ENCODE peak calls at places on chromosomes 12 and 14, in nine cellular contexts. U, F, P, I, G, V, Z, Q and S are unnamed samples.

GRCh38 chr14:76186318-76187027 is 34.8 kb downstream of the GPATCH2L start:
- DNase-seq in U (no peak), F (no peak), P (peak; percentile 30), I (no peak), G (no peak), V (no peak), Z (no peak), Q (no peak), S (no peak)

GRCh38 chr12:94898388-94898787 is 105.1 kb downstream of the NDUFA12 start:
- DNase-seq in U (no peak), F (no peak), P (no peak), I (no peak), G (no peak), V (no peak), Z (no peak), Q (no peak), S (no peak)

GRCh38 chr12:53989227-53990113 is 4.5 kb downstream of the HOXC10 start:
- DNase-seq in U (no peak), F (peak; percentile 84), P (peak; percentile 80), I (no peak), G (no peak), V (no peak), Z (no peak), Q (no peak), S (no peak)

GRCh38 chr14:96125536-96125935 is 79.1 kb upstream of the BDKRB2 start:
- DNase-seq in U (peak; percentile 49), F (no peak), P (no peak), I (peak; percentile 33), G (no peak), V (no peak), Z (no peak), Q (no peak), S (peak; percentile 22)

GRCh38 chr12:43117226-43117930 is 434.6 kb downstream of the ADAMTS20 start:
- DNase-seq in U (no peak), F (no peak), P (no peak), I (no peak), G (no peak), V (no peak), Z (no peak), Q (no peak), S (no peak)

GRCh38 chr14:31505411-31505810 is 17.6 kb upstream of the GPR33 start:
- DNase-seq in U (no peak), F (no peak), P (no peak), I (no peak), G (no peak), V (no peak), Z (no peak), Q (no peak), S (no peak)

GRCh38 chr14:62934439-62934838 is 110.8 kb downstream of the KCNH5 start:
- DNase-seq in U (no peak), F (no peak), P (no peak), I (no peak), G (no peak), V (no peak), Z (no peak), Q (no peak), S (no peak)

GRCh38 chr12:40198601-40199000 is 26.2 kb upstream of the LRRK2 start:
- DNase-seq in U (no peak), F (no peak), P (no peak), I (no peak), G (no peak), V (no peak), Z (no peak), Q (no peak), S (no peak)

GRCh38 chr12:91900971-91901370 is 244.7 kb downstream of the BTG1 start:
- DNase-seq in U (no peak), F (no peak), P (no peak), I (no peak), G (no peak), V (no peak), Z (no peak), Q (no peak), S (no peak)

GRCh38 chr14:95456281-95456680 is 60.2 kb downstream of the SYNE3 start:
- DNase-seq in U (no peak), F (no peak), P (no peak), I (no peak), G (no peak), V (no peak), Z (no peak), Q (no peak), S (no peak)

GRCh38 chr14:75769047-75769685 is 108.1 kb downstream of the TTLL5 start:
- DNase-seq in U (no peak), F (no peak), P (no peak), I (no peak), G (no peak), V (no peak), Z (no peak), Q (no peak), S (no peak)

GRCh38 chr12:94621662-94622359 is 28.5 kb downstream of the TMCC3 start:
- DNase-seq in U (peak; percentile 36), F (no peak), P (peak; percentile 74), I (no peak), G (no peak), V (peak; percentile 39), Z (no peak), Q (no peak), S (peak; percentile 51)

GRCh38 chr12:12749433-12749832 is 32.3 kb downstream of the CDKN1B start:
- DNase-seq in U (no peak), F (no peak), P (no peak), I (no peak), G (no peak), V (no peak), Z (no peak), Q (no peak), S (no peak)

GRCh38 chr12:94157891-94158495 is 9.6 kb downstream of the PLXNC1 start:
- DNase-seq in U (peak; percentile 34), F (no peak), P (peak; percentile 64), I (no peak), G (no peak), V (no peak), Z (no peak), Q (no peak), S (no peak)

GRCh38 chr12:6342140-6342889 is 439 bp upstream of the TNFRSF1A start:
- DNase-seq in U (no peak), F (no peak), P (no peak), I (no peak), G (no peak), V (no peak), Z (no peak), Q (no peak), S (no peak)

GRCh38 chr14:33343016-33343415 is 404.3 kb downstream of the NPAS3 start:
- DNase-seq in U (no peak), F (no peak), P (no peak), I (no peak), G (no peak), V (no peak), Z (no peak), Q (no peak), S (no peak)

GRCh38 chr12:47821346-47821706 is 1.6 kb upstream of the HDAC7 start:
- DNase-seq in U (no peak), F (no peak), P (no peak), I (no peak), G (no peak), V (no peak), Z (no peak), Q (no peak), S (no peak)

GRCh38 chr12:33926095-33926494 is 96.2 kb upstream of the ALG10 start:
- DNase-seq in U (no peak), F (no peak), P (no peak), I (no peak), G (no peak), V (no peak), Z (no peak), Q (no peak), S (no peak)

GRCh38 chr12:78680596-78680995 is 184.0 kb upstream of the SYT1 start:
- DNase-seq in U (no peak), F (no peak), P (no peak), I (no peak), G (no peak), V (no peak), Z (no peak), Q (no peak), S (no peak)

GRCh38 chr12:56469007-56469930 is 891 bp downstream of the SPRYD4 start:
- DNase-seq in U (peak; percentile 15), F (no peak), P (no peak), I (no peak), G (no peak), V (peak; percentile 54), Z (no peak), Q (no peak), S (peak; percentile 42)

GRCh38 chr12:52252728-52253328 is 19.8 kb downstream of the KRT7 start:
- DNase-seq in U (no peak), F (no peak), P (no peak), I (no peak), G (no peak), V (no peak), Z (no peak), Q (no peak), S (no peak)

GRCh38 chr14:23089498-23090253 is 5.3 kb downstream of the ACIN1 start:
- DNase-seq in U (no peak), F (no peak), P (no peak), I (no peak), G (no peak), V (no peak), Z (no peak), Q (no peak), S (no peak)

GRCh38 chr12:116959845-116960514 is 49.2 kb downstream of the FBXW8 start:
- DNase-seq in U (no peak), F (no peak), P (peak; percentile 66), I (no peak), G (no peak), V (no peak), Z (no peak), Q (no peak), S (no peak)

GRCh38 chr12:121252712-121253345 is 42.9 kb downstream of the P2RX4 start:
- DNase-seq in U (no peak), F (no peak), P (no peak), I (no peak), G (no peak), V (no peak), Z (no peak), Q (peak; percentile 40), S (no peak)

GRCh38 chr14:79293482-79293881 is 917.8 kb downstream of the DIO2 start:
- DNase-seq in U (no peak), F (no peak), P (no peak), I (no peak), G (no peak), V (no peak), Z (no peak), Q (no peak), S (no peak)

GRCh38 chr14:81694419-81694818 is 160.8 kb upstream of the SEL1L start:
- DNase-seq in U (no peak), F (no peak), P (no peak), I (no peak), G (no peak), V (no peak), Z (no peak), Q (no peak), S (no peak)

GRCh38 chr12:3171195-3171591 is 94.0 kb downstream of the TSPAN9 start:
- DNase-seq in U (no peak), F (no peak), P (no peak), I (no peak), G (no peak), V (no peak), Z (no peak), Q (no peak), S (no peak)

GRCh38 chr12:94650143-94651056 is at the start of gene TMCC3:
- DNase-seq in U (peak; percentile 13), F (peak; percentile 51), P (peak; percentile 78), I (peak; percentile 50), G (no peak), V (peak; percentile 44), Z (peak; percentile 68), Q (peak; percentile 83), S (peak; percentile 65)

GRCh38 chr14:104346608-104347007 is 208.2 kb downstream of the KIF26A start:
- DNase-seq in U (no peak), F (no peak), P (no peak), I (no peak), G (no peak), V (no peak), Z (no peak), Q (peak; percentile 4), S (no peak)

GRCh38 chr12:79098530-79098929 is 234.0 kb downstream of the SYT1 start:
- DNase-seq in U (no peak), F (no peak), P (no peak), I (no peak), G (no peak), V (no peak), Z (no peak), Q (no peak), S (no peak)

GRCh38 chr14:61461808-61462275 is 140.5 kb downstream of the PRKCH start:
- DNase-seq in U (peak; percentile 88), F (peak; percentile 86), P (no peak), I (no peak), G (no peak), V (no peak), Z (peak; percentile 67), Q (no peak), S (peak; percentile 59)